ENCODE peak calls at places on chromosomes 6 and 20, in four cellular contexts. One of them, this sample, is unnamed.

GRCh38 chr6:56259682-56260081 is 12.3 kb upstream of the COL21A1 start:
- DNase-seq in endothelial cell of umbilical vein: peak; percentile 70
- DNase-seq in sciatic nerve: no peak
- DNase-seq in renal cortical epithelial cell: peak; percentile 39
- DNase-seq in this sample: no peak

GRCh38 chr6:160378218-160378617 is 30.0 kb downstream of the SLC22A3 start:
- DNase-seq in renal cortical epithelial cell: no peak
- DNase-seq in endothelial cell of umbilical vein: no peak
- DNase-seq in sciatic nerve: no peak
- DNase-seq in this sample: no peak

GRCh38 chr6:19848465-19848864 is 11.3 kb downstream of the ID4 start:
- DNase-seq in endothelial cell of umbilical vein: no peak
- DNase-seq in renal cortical epithelial cell: no peak
- DNase-seq in sciatic nerve: no peak
- DNase-seq in this sample: no peak

GRCh38 chr6:106066984-106067383 is 19.2 kb upstream of the PRDM1 start:
- DNase-seq in sciatic nerve: no peak
- DNase-seq in endothelial cell of umbilical vein: no peak
- DNase-seq in renal cortical epithelial cell: no peak
- DNase-seq in this sample: no peak

GRCh38 chr6:39792501-39793450 is 600 bp downstream of the DAAM2 start:
- DNase-seq in sciatic nerve: peak; percentile 69
- DNase-seq in renal cortical epithelial cell: no peak
- DNase-seq in endothelial cell of umbilical vein: peak; percentile 3
- DNase-seq in this sample: no peak

GRCh38 chr20:47220161-47220582 is 136.3 kb downstream of the ZMYND8 start:
- DNase-seq in sciatic nerve: no peak
- DNase-seq in renal cortical epithelial cell: no peak
- DNase-seq in endothelial cell of umbilical vein: peak; percentile 32
- DNase-seq in this sample: no peak

GRCh38 chr20:2942439-2942838 is 69.2 kb downstream of the PTPRA start:
- DNase-seq in endothelial cell of umbilical vein: peak; percentile 30
- DNase-seq in sciatic nerve: no peak
- DNase-seq in renal cortical epithelial cell: no peak
- DNase-seq in this sample: peak; percentile 17

GRCh38 chr6:3607171-3607570 is 144.3 kb downstream of the PXDC1 start:
- DNase-seq in sciatic nerve: no peak
- DNase-seq in endothelial cell of umbilical vein: no peak
- DNase-seq in renal cortical epithelial cell: no peak
- DNase-seq in this sample: no peak

GRCh38 chr20:12883507-12883885 is 125.3 kb upstream of the SPTLC3 start:
- DNase-seq in renal cortical epithelial cell: no peak
- DNase-seq in sciatic nerve: no peak
- DNase-seq in endothelial cell of umbilical vein: no peak
- DNase-seq in this sample: no peak

GRCh38 chr20:47610247-47610944 is 108.7 kb downstream of the NCOA3 start:
- DNase-seq in endothelial cell of umbilical vein: peak; percentile 93
- DNase-seq in sciatic nerve: no peak
- DNase-seq in renal cortical epithelial cell: peak; percentile 88
- DNase-seq in this sample: peak; percentile 85

GRCh38 chr20:40233401-40233800 is 455.6 kb downstream of the MAFB start:
- DNase-seq in renal cortical epithelial cell: no peak
- DNase-seq in endothelial cell of umbilical vein: no peak
- DNase-seq in sciatic nerve: no peak
- DNase-seq in this sample: no peak

This sample was measured in pulmonary artery endothelial cell.